ENCODE peak calls at places on chromosomes 5 and 9, in seven cellular contexts. W is heart left ventricle; H is NCI-H748 treated with DMSO at 0.1 percent for 48 hours; Q is NCI-H524 treated with DMSO at 0.1 percent for 48 hours; E is NCI-H1092 treated with DMSO at 0.1 percent for 48 hours; R is RPMI7951; G is activated CD8-positive, alpha-beta T cell treated with anti-CD3 and anti-CD28 coated beads for 36 hours. Z is an unnamed sample.

GRCh38 chr5:142176255-142176654 is 67.7 kb downstream of the NDFIP1 start:
- DNase-seq in H (no peak), E (no peak), W (peak), R (no peak), Q (no peak), G (no peak), Z (no peak)

GRCh38 chr9:134384811-134385479 is 58.7 kb downstream of the RXRA start:
- DNase-seq in R (no peak), G (no peak), H (no peak), E (no peak), W (no peak), Q (no peak), Z (no peak)

GRCh38 chr5:128572546-128573339 is 34.7 kb upstream of the FBN2 start:
- DNase-seq in Q (no peak), H (no peak), R (no peak), G (no peak), E (no peak), W (no peak), Z (no peak)

GRCh38 chr9:116101516-116101915 is 52.1 kb upstream of the PAPPA start:
- DNase-seq in G (no peak), H (no peak), W (no peak), R (no peak), Q (no peak), E (no peak), Z (no peak)

GRCh38 chr9:26245072-26245471 is 566.8 kb upstream of the TUSC1 start:
- DNase-seq in G (no peak), H (no peak), E (no peak), R (no peak), W (no peak), Q (no peak), Z (no peak)

GRCh38 chr9:81621111-81621510 is 68.2 kb downstream of the TLE1 start:
- DNase-seq in H (no peak), R (peak), W (no peak), G (no peak), Q (no peak), E (no peak), Z (no peak)

GRCh38 chr5:164555809-164556208 is 1050.4 kb downstream of the MAT2B start:
- DNase-seq in Q (no peak), E (no peak), W (no peak), H (no peak), G (no peak), R (no peak), Z (no peak)

GRCh38 chr5:1820381-1820780 is 19.2 kb downstream of the NDUFS6 start:
- DNase-seq in G (no peak), Q (no peak), E (no peak), H (no peak), R (no peak), W (no peak), Z (no peak)

GRCh38 chr5:126864042-126864688 is 87.2 kb downstream of the LMNB1 start:
- DNase-seq in G (no peak), E (no peak), W (no peak), H (no peak), Q (no peak), R (no peak), Z (no peak)

GRCh38 chr5:139745121-139745799 is 50.3 kb upstream of the PSD2 start:
- DNase-seq in E (no peak), R (peak), W (peak), G (peak), H (no peak), Q (peak), Z (no peak)

GRCh38 chr5:35124932-35125331 is 77.2 kb upstream of the AGXT2 start:
- DNase-seq in Q (no peak), G (no peak), H (no peak), W (no peak), R (no peak), E (no peak), Z (no peak)

GRCh38 chr5:138936225-138936967 is 61.3 kb upstream of the LRRTM2 start:
- DNase-seq in Q (no peak), R (no peak), W (peak), G (no peak), H (no peak), E (no peak), Z (peak)

GRCh38 chr5:161471551-161471950 is 75.0 kb downstream of the GABRB2 start:
- DNase-seq in E (no peak), R (no peak), G (no peak), Q (no peak), H (no peak), W (no peak), Z (no peak)

GRCh38 chr5:174925586-174925985 is 201.2 kb downstream of the MSX2 start:
- DNase-seq in H (no peak), E (no peak), R (no peak), G (no peak), W (no peak), Q (no peak), Z (no peak)

GRCh38 chr5:14240366-14240765 is 97.2 kb downstream of the TRIO start:
- DNase-seq in E (no peak), R (no peak), W (no peak), G (no peak), H (no peak), Q (peak), Z (no peak)

GRCh38 chr9:104258289-104259045 is 164.4 kb downstream of the SMC2 start:
- DNase-seq in G (no peak), W (no peak), H (no peak), E (no peak), R (no peak), Q (no peak), Z (no peak)

GRCh38 chr5:179285236-179285635 is 60.0 kb downstream of the ADAMTS2 start:
- DNase-seq in H (no peak), R (no peak), W (peak), E (no peak), G (no peak), Q (no peak), Z (no peak)

GRCh38 chr5:81303563-81303962 is 2.2 kb downstream of the ZCCHC9 start:
- DNase-seq in G (no peak), Q (no peak), R (peak), W (no peak), H (no peak), E (no peak), Z (no peak)

GRCh38 chr9:136606687-136607333 is 55.9 kb upstream of the EGFL7 start:
- DNase-seq in G (no peak), E (no peak), W (no peak), H (no peak), R (no peak), Q (no peak), Z (no peak)

GRCh38 chr9:133116346-133117231 is 4.5 kb downstream of the RALGDS start:
- DNase-seq in G (no peak), Q (no peak), R (no peak), W (peak), E (no peak), H (no peak), Z (no peak)

GRCh38 chr9:115276621-115277020 is 158.7 kb upstream of the TNC start:
- DNase-seq in G (no peak), E (no peak), H (no peak), R (peak), Q (no peak), W (no peak), Z (no peak)

GRCh38 chr9:124030969-124031451 is 19.4 kb downstream of the LHX2 start:
- DNase-seq in W (no peak), E (no peak), G (no peak), H (no peak), R (no peak), Q (no peak), Z (no peak)

GRCh38 chr9:89942643-89943042 is 337.8 kb downstream of the GADD45G start:
- DNase-seq in E (no peak), H (no peak), R (no peak), Q (no peak), G (no peak), W (no peak), Z (no peak)

GRCh38 chr5:142472306-142472951 is 147.6 kb upstream of the SPRY4 start:
- DNase-seq in E (no peak), W (no peak), G (peak), R (peak), Q (no peak), H (no peak), Z (no peak)

GRCh38 chr5:158313027-158313738 is 454.2 kb upstream of the CLINT1 start:
- DNase-seq in H (no peak), W (no peak), R (peak), E (no peak), Q (no peak), G (no peak), Z (no peak)

GRCh38 chr9:129143031-129143441 is 31.8 kb downstream of the PTPA start:
- DNase-seq in E (peak), H (no peak), R (peak), G (peak), W (peak), Q (no peak), Z (peak)

Z was measured in endothelial cell.